ENCODE peak calls at places on chromosomes 6 and 20, in eight cellular contexts. E is heart right ventricle, J is pancreas, Z is WERI-Rb-1, Y is DND-41, W is adrenal gland, L is endodermal cell, V is ovary. D is an unnamed sample.

GRCh38 chr6:115898246-115898645 is 162.4 kb downstream of the FRK start:
- DNase-seq in E (no peak), J (no peak), Z (no peak), Y (no peak), W (no peak), L (no peak), V (no peak), D (no peak)

GRCh38 chr6:162907876-162908481 is 180.2 kb downstream of the PACRG start:
- DNase-seq in E (no peak), J (no peak), Z (no peak), Y (no peak), W (no peak), L (no peak), V (no peak), D (peak)

GRCh38 chr20:57902478-57902877 is 192.7 kb upstream of the PMEPA1 start:
- DNase-seq in E (no peak), J (no peak), Z (no peak), Y (no peak), W (no peak), L (no peak), V (no peak), D (peak)

GRCh38 chr6:31042801-31043200 is 32.5 kb downstream of the MUC22 start:
- DNase-seq in E (peak), J (no peak), Z (no peak), Y (no peak), W (peak), L (peak), V (peak), D (peak)

GRCh38 chr20:33843854-33844253 is 32.7 kb downstream of the CHMP4B start:
- DNase-seq in E (no peak), J (no peak), Z (no peak), Y (no peak), W (no peak), L (no peak), V (no peak), D (peak)

GRCh38 chr20:19934792-19935491 is 82.2 kb upstream of the NAA20 start:
- DNase-seq in E (peak), J (no peak), Z (no peak), Y (no peak), W (peak), L (no peak), V (peak), D (peak)

GRCh38 chr6:5453531-5453930 is 192.2 kb downstream of the FARS2 start:
- DNase-seq in E (no peak), J (peak), Z (no peak), Y (no peak), W (peak), L (no peak), V (no peak), D (no peak)

GRCh38 chr6:166582258-166582657 is 4.2 kb downstream of the RAMACL start:
- DNase-seq in E (no peak), J (no peak), Z (no peak), Y (no peak), W (no peak), L (no peak), V (no peak), D (no peak)

GRCh38 chr20:5024103-5024502 is 22.8 kb upstream of the SLC23A2 start:
- DNase-seq in E (no peak), J (no peak), Z (no peak), Y (no peak), W (no peak), L (no peak), V (no peak), D (no peak)

GRCh38 chr6:72411872-72412708 is 209.8 kb upstream of the KCNQ5 start:
- DNase-seq in E (peak), J (peak), Z (peak), Y (peak), W (peak), L (peak), V (peak), D (peak)

GRCh38 chr20:32282461-32282860 is 5.0 kb downstream of the KIF3B start:
- DNase-seq in E (peak), J (peak), Z (no peak), Y (no peak), W (peak), L (no peak), V (no peak), D (no peak)

GRCh38 chr6:110331816-110332215 is 26.3 kb downstream of the METTL24 start:
- DNase-seq in E (peak), J (no peak), Z (peak), Y (no peak), W (no peak), L (peak), V (no peak), D (no peak)

GRCh38 chr20:17971571-17972013 is 2.8 kb downstream of the MGME1 start:
- DNase-seq in E (no peak), J (no peak), Z (no peak), Y (no peak), W (no peak), L (peak), V (no peak), D (no peak)

GRCh38 chr20:19886666-19887288 is 128.7 kb downstream of the RIN2 start:
- DNase-seq in E (no peak), J (no peak), Z (no peak), Y (no peak), W (no peak), L (peak), V (no peak), D (no peak)

GRCh38 chr6:50541941-50542340 is 171.4 kb upstream of the TFAP2D start:
- DNase-seq in E (no peak), J (no peak), Z (no peak), Y (no peak), W (no peak), L (no peak), V (no peak), D (no peak)

GRCh38 chr20:13649548-13649947 is 10.8 kb upstream of the TASP1 start:
- DNase-seq in E (peak), J (no peak), Z (no peak), Y (no peak), W (no peak), L (peak), V (peak), D (no peak)

GRCh38 chr20:62381202-62381797 is 5.6 kb upstream of the RPS21 start:
- DNase-seq in E (no peak), J (no peak), Z (peak), Y (no peak), W (peak), L (peak), V (no peak), D (no peak)

GRCh38 chr20:42082611-42083010 is 464.4 kb upstream of the CHD6 start:
- DNase-seq in E (peak), J (no peak), Z (no peak), Y (no peak), W (peak), L (no peak), V (peak), D (no peak)

GRCh38 chr6:84671188-84671587 is 93.2 kb downstream of the TBX18 start:
- DNase-seq in E (no peak), J (no peak), Z (no peak), Y (no peak), W (no peak), L (no peak), V (no peak), D (no peak)

GRCh38 chr6:63663147-63663877 is 27.7 kb downstream of the PHF3 start:
- DNase-seq in E (no peak), J (no peak), Z (no peak), Y (no peak), W (no peak), L (no peak), V (no peak), D (no peak)

GRCh38 chr20:4303136-4303535 is 287.8 kb upstream of the RNF24 start:
- DNase-seq in E (no peak), J (no peak), Z (no peak), Y (no peak), W (no peak), L (peak), V (no peak), D (no peak)

GRCh38 chr20:8862092-8862491 is 206.8 kb upstream of the PLCB4 start:
- DNase-seq in E (no peak), J (no peak), Z (no peak), Y (no peak), W (no peak), L (no peak), V (no peak), D (no peak)

GRCh38 chr6:12012231-12012565 is at the start of gene HIVEP1:
- DNase-seq in E (no peak), J (peak), Z (peak), Y (no peak), W (peak), L (peak), V (peak), D (no peak)

GRCh38 chr6:111799576-111800467 is 73.4 kb downstream of the FYN start:
- DNase-seq in E (no peak), J (no peak), Z (no peak), Y (no peak), W (no peak), L (no peak), V (no peak), D (no peak)
- TF ChIP-seq CTCF in E (no peak), J (no peak), Z (peak), Y (peak), W (no peak), L (peak), V (no peak), D (no peak)

GRCh38 chr20:53927990-53928389 is 142.4 kb downstream of the BCAS1 start:
- DNase-seq in E (no peak), J (no peak), Z (no peak), Y (no peak), W (no peak), L (peak), V (no peak), D (no peak)

GRCh38 chr20:53923745-53924369 is 146.5 kb downstream of the BCAS1 start:
- DNase-seq in E (no peak), J (no peak), Z (no peak), Y (no peak), W (no peak), L (peak), V (no peak), D (no peak)

GRCh38 chr20:53925651-53926401 is 144.6 kb downstream of the BCAS1 start:
- DNase-seq in E (no peak), J (no peak), Z (no peak), Y (no peak), W (no peak), L (peak), V (no peak), D (peak)

GRCh38 chr20:53929399-53929798 is 141.0 kb downstream of the BCAS1 start:
- DNase-seq in E (no peak), J (no peak), Z (no peak), Y (no peak), W (no peak), L (peak), V (no peak), D (no peak)

DNA sequence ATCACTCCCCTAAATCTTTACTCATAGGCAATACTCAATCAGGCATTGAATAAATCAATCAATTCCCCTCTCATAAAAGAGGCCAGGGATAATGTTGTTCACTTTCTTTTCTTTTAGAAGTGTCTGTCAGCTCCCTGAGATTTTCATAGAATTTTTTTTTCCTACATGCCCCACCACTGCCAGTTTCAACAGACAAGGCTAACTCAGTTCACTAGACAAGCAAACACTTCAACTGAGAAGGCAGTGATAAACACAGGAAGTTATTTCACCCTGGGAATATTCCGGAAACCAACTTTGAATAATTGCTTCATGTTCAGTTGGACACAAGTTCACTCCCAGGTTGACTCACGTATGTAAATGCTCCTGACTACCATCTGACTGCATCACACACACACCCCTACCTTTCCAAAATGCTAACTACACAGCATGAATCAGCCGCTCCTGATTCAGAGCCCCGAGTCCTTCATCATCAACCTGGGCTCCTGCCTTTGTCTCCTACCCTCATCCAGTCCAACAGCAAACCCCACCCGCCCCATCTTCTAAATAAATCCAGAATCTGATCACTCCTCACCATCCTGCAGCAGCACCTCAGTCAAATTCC is 143.9 kb downstream of the BCAS1 start:
- DNase-seq in E (no peak), J (no peak), Z (no peak), Y (no peak), W (no peak), L (peak), V (no peak), D (peak)
- H3K4me3 ChIP-seq in E (no peak), J (no peak), Z (no peak), Y (no peak), W (no peak), L (no peak), V (no peak), D (peak)

DNA sequence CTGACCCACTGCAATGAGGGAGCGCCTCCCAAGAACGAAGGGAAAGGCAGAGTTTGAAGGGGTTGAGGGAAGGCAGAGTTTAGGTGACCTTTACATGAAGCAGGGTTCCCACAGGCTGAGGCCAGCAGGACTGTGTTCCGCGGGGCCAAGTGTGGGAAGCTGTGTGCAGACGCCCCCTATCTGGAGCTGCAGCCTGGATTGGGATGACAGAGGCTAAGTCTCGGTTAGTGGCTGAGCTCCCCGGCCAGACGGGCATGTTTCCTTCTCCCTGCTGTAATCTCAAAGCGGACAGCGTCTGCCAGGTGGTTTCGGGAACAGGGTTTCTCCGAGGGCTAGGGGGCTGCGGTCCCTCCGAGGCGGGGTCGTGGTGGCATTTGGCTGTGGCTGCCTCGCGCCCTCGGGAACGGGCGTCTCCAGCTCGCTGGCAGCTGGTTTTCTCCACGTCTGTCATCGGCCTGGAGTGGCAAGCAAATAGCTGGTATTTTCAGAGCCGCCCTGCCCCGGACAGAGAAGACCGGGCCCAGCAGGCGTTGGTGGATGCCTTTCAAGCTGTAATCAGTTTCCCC is 702 bp upstream of the PYGB start:
- DNase-seq in E (peak), J (no peak), Z (peak), Y (peak), W (peak), L (peak), V (peak), D (peak)
- TF ChIP-seq CTCF in E (peak), J (no peak), Z (peak), Y (peak), W (peak), L (peak), V (no peak), D (peak)

DNA sequence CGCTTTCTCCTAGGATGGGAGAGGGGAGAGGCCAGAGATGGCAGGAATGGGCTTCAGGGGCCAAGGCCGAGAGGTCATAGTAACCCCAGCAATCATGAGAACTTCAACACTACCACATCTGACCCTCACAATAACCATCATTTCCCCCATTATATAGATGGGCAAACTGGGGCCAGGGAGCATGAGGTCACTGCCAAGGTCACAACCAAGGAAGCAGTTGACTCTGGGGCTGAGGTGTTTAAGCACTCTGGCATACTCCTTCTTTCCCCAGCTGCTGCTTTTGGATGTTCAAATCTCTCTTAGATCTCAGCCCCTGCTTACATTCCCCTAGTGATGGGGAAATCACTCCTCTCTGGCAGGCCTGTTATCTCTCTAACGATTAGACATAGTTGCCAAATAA is 39.6 kb downstream of the CDH22 start:
- DNase-seq in E (no peak), J (no peak), Z (no peak), Y (no peak), W (no peak), L (no peak), V (no peak), D (no peak)
- H3K4me3 ChIP-seq in E (no peak), J (no peak), Z (no peak), Y (no peak), W (no peak), L (no peak), V (no peak), D (no peak)

D was measured in GM12865.